ENCODE peak calls at places on chromosomes 6 and 20, in seven cellular contexts. R, C, T, O, D, P and W are unnamed samples.
A peak's percentile ranks its signal among the peaks of the same experiment; 100 is the strongest.

GRCh38 chr6:113194090-113194489 is 663.1 kb upstream of the MARCKS start:
- DNase-seq in T (no peak), P (no peak), R (no peak), D (no peak), C (no peak), O (no peak), W (no peak)

GRCh38 chr6:106772270-106773142 is 143.1 kb downstream of the QRSL1 start:
- DNase-seq in O (no peak), P (no peak), T (no peak), C (no peak), R (no peak), D (no peak), W (no peak)

GRCh38 chr20:59159822-59160740 is 3.5 kb upstream of the ZNF831 start:
- DNase-seq in T (no peak), C (no peak), P (peak; percentile 33), O (no peak), R (no peak), D (no peak), W (no peak)

GRCh38 chr20:20130399-20130798 is 78.1 kb downstream of the CFAP61 start:
- DNase-seq in D (peak; percentile 70), T (peak; percentile 1), O (no peak), P (no peak), C (no peak), R (no peak), W (no peak)

GRCh38 chr6:154841109-154841508 is 107.9 kb downstream of the SCAF8 start:
- DNase-seq in P (no peak), O (no peak), R (no peak), D (no peak), T (no peak), C (no peak), W (no peak)

GRCh38 chr20:2871111-2871465 is 2.2 kb upstream of the PTPRA start:
- DNase-seq in P (no peak), O (no peak), R (no peak), T (peak; percentile 64), D (no peak), C (peak; percentile 16), W (no peak)

GRCh38 chr6:84249724-84250123 is 22.3 kb upstream of the CEP162 start:
- DNase-seq in D (peak; percentile 32), R (no peak), T (no peak), C (no peak), O (no peak), P (no peak), W (no peak)

GRCh38 chr20:6142348-6142993 is 19.6 kb upstream of the FERMT1 start:
- DNase-seq in T (peak; percentile 53), D (peak; percentile 55), O (no peak), P (peak; percentile 67), R (peak; percentile 64), C (peak; percentile 65), W (no peak)

GRCh38 chr6:152309006-152309405 is 328.2 kb downstream of the SYNE1 start:
- DNase-seq in O (no peak), C (no peak), D (no peak), T (no peak), P (peak; percentile 27), R (no peak), W (no peak)

GRCh38 chr20:63740070-63740500 is 509 bp downstream of the SLC2A4RG start:
- DNase-seq in R (peak; percentile 59), T (peak; percentile 38), D (peak; percentile 44), C (peak; percentile 7), P (no peak), O (peak; percentile 32), W (peak; percentile 57)

GRCh38 chr20:51368461-51369211 is 173.9 kb downstream of the NFATC2 start:
- DNase-seq in T (peak; percentile 36), D (no peak), C (peak; percentile 55), R (no peak), P (no peak), O (no peak), W (no peak)

GRCh38 chr20:3164763-3165410 is 5.2 kb upstream of the FASTKD5 start:
- DNase-seq in P (no peak), D (no peak), T (no peak), O (no peak), C (no peak), R (no peak), W (no peak)

GRCh38 chr6:29917843-29918242 is 24.5 kb upstream of the HLA-A start:
- DNase-seq in T (no peak), R (no peak), C (no peak), D (peak; percentile 13), P (no peak), O (no peak), W (no peak)

GRCh38 chr20:20915855-20916254 is 190.3 kb downstream of the LINC00237 start:
- DNase-seq in R (no peak), P (no peak), O (no peak), C (no peak), D (no peak), T (no peak), W (no peak)

GRCh38 chr6:2546941-2547716 is 203.6 kb downstream of the MYLK4 start:
- DNase-seq in T (no peak), C (no peak), P (no peak), O (no peak), R (no peak), D (no peak), W (no peak)

GRCh38 chr6:21143651-21144050 is 449.9 kb upstream of the SOX4 start:
- DNase-seq in D (no peak), O (no peak), R (no peak), C (no peak), T (no peak), P (no peak), W (no peak)

GRCh38 chr6:159959976-159960384 is 8.9 kb upstream of the IGF2R start:
- DNase-seq in C (peak; percentile 58), R (no peak), D (no peak), O (no peak), P (no peak), T (no peak), W (no peak)

GRCh38 chr6:106794129-106794528 is 164.8 kb downstream of the QRSL1 start:
- DNase-seq in T (no peak), R (no peak), C (no peak), D (no peak), P (no peak), O (no peak), W (no peak)

GRCh38 chr6:170345662-170346061 is 39.1 kb downstream of the FAM120B start:
- DNase-seq in T (peak; percentile 9), C (peak; percentile 2), O (no peak), P (no peak), R (no peak), D (no peak), W (no peak)

GRCh38 chr6:48736486-48737206 is 625.6 kb upstream of the PTCHD4 start:
- DNase-seq in O (no peak), C (peak; percentile 90), P (no peak), D (no peak), R (no peak), T (peak; percentile 7), W (no peak)

GRCh38 chr6:113570176-113570575 is 287.0 kb upstream of the MARCKS start:
- DNase-seq in T (no peak), R (no peak), C (no peak), D (no peak), P (no peak), O (no peak), W (no peak)

GRCh38 chr6:52087498-52087999 is at the start of gene PKHD1:
- DNase-seq in P (no peak), O (no peak), R (no peak), C (peak; percentile 13), T (no peak), D (peak; percentile 63), W (no peak)

GRCh38 chr6:162181741-162182401 is 545.7 kb downstream of the PRKN start:
- DNase-seq in R (no peak), O (no peak), P (no peak), D (no peak), C (no peak), T (no peak), W (no peak)

GRCh38 chr20:55057779-55058415 is 582.5 kb downstream of the DOK5 start:
- DNase-seq in P (no peak), C (no peak), R (no peak), O (no peak), T (no peak), D (peak; percentile 7), W (no peak)

GRCh38 chr6:6270948-6271347 is 49.5 kb downstream of the F13A1 start:
- DNase-seq in R (no peak), T (no peak), O (no peak), C (no peak), P (no peak), D (no peak), W (no peak)

GRCh38 chr6:53824714-53825113 is 29.9 kb downstream of the LRRC1 start:
- DNase-seq in O (no peak), C (no peak), R (no peak), T (no peak), P (no peak), D (no peak), W (no peak)
- H2BK5ac ChIP-seq in O (no peak overlapping the region), C (no peak overlapping the region), R (no peak overlapping the region), T (no peak overlapping the region), P (no peak overlapping the region), D (no peak overlapping the region), W (no peak overlapping the region)

DNA sequence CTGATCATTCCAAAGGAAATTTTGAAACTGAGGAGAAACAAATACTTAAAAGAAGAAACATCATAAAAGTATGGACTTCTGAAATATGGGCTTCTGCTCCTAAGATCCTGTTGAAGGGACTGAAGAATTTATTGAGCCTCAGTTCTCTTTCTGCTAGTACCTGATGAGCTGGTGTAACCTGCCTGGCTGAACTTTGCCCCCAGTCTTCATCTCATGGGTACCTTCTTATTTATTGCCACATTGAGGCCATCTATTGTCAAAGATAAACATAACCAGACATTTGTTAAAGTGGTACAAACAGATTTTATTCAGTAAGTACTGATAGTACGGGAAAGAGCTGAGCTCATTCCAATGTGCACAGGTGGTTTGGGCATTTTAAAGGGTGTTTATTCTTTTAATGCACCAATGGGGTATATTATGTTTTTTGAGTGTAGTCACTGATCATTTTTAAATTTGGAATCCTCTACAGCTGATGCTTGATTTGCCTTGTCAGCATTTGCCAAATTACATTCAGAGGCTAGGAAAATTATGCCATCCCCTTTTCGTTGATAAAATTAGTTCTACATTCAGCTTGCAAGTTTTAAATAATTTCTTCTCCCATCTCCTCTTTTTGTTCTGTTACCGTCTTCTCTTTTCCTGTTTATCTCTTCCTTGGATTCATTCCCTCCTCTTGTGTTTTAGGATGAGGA is 118.2 kb downstream of the PRIM2 start:
- DNase-seq in P (no peak), T (no peak), C (no peak), D (no peak), R (no peak), O (no peak), W (no peak)
- H2BK5ac ChIP-seq in P (no peak overlapping the region), T (no peak overlapping the region), C (peak overlapping the region; percentile 98), D (no peak overlapping the region), R (no peak overlapping the region), O (no peak overlapping the region), W (no peak overlapping the region)

DNA sequence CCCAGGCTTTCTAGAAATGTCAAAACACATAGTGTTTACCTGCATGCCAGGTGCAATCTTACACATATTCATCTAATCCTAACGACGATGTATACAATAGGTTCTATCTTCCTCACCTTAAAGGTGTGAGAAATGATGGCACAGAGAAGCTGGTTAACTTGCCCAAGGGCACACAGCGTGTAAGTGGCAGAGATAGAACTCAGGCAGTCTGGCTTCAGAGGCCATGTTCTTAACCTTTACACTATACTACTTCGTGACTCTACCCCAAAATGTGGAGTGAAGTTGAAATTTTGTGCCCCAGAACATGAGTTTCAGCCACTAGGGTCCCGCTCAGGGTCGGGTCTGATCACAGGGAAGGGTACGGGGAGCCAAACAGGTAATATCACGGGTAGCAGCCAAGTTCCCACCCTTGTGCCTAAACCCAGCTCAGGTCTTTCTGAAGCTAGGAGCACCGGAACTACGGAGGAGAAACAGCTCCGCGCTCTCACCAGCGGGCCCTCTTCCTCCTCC is 523 bp downstream of the VPS52 start:
- DNase-seq in R (no peak), C (no peak), T (no peak), P (no peak), D (no peak), O (no peak), W (no peak)
- H2BK5ac ChIP-seq in R (no peak overlapping the region), C (peak overlapping the region; percentile 92), T (peak overlapping the region; percentile 67), P (peak overlapping the region; percentile 85), D (peak overlapping the region; percentile 79), O (peak overlapping the region; percentile 90), W (peak overlapping the region; percentile 93)

GRCh38 chr20:17570347-17571152 is 675 bp downstream of the DSTN start:
- DNase-seq in P (peak; percentile 40), R (peak; percentile 64), O (peak; percentile 48), T (peak; percentile 67), C (peak; percentile 33), D (peak; percentile 79), W (no peak)
- H2BK5ac ChIP-seq in P (peak overlapping the region; percentile 100), R (peak overlapping the region; percentile 98), O (no peak overlapping the region), T (peak overlapping the region; percentile 96), C (peak overlapping the region; percentile 86), D (no peak overlapping the region), W (peak overlapping the region; percentile 94)